ENCODE peak calls at places on chromosomes 11 and 22, in seven cellular contexts. T is activated CD8-positive, alpha-beta memory T cell treated with anti-CD3 and anti-CD28 coated beads, Interleukin-2, amount 50 U/mL, for 48 hours; B is islet precursor cell; W is NT2/D1; F is nephron progenitor cell; P is stimulated activated CD8-positive, alpha-beta memory T cell treated with anti-CD3 and anti-CD28 coated beads, Interleukin-2, amount 100 ng/mL, for 48 hours; S is NCI-H1105. V is an unnamed sample.
A peak's percentile ranks its signal among the peaks of the same experiment; 100 is the strongest.

GRCh38 chr11:16001899-16002426 is 354.4 kb downstream of the SOX6 start:
- DNase-seq in W (no peak), F (no peak), T (no peak), S (peak; percentile 90), B (no peak), P (no peak), V (no peak)

GRCh38 chr11:59875856-59876519 is 2.6 kb upstream of the OOSP3 start:
- DNase-seq in F (no peak), S (no peak), P (no peak), T (no peak), W (no peak), B (no peak), V (no peak)

GRCh38 chr11:2509481-2510001 is 64.7 kb downstream of the KCNQ1 start:
- DNase-seq in P (no peak), W (no peak), T (peak; percentile 46), S (no peak), B (peak; percentile 44), F (no peak), V (peak; percentile 60)

GRCh38 chr11:119284344-119285157 is 32.4 kb downstream of the MCAM start:
- DNase-seq in F (no peak), W (no peak), P (no peak), T (no peak), S (peak; percentile 20), B (no peak), V (no peak)

GRCh38 chr22:34379825-34380224 is 459.5 kb upstream of the LARGE1 start:
- DNase-seq in F (no peak), S (no peak), W (no peak), B (no peak), T (no peak), P (no peak), V (no peak)

GRCh38 chr22:33789690-33790253 is 130.5 kb downstream of the LARGE1 start:
- DNase-seq in P (no peak), F (no peak), S (no peak), W (no peak), B (no peak), T (no peak), V (no peak)

GRCh38 chr11:69642549-69642912 is 1.6 kb downstream of the CCND1 start:
- DNase-seq in F (peak; percentile 60), P (no peak), B (peak; percentile 54), T (peak; percentile 57), S (no peak), W (no peak), V (peak; percentile 85)

GRCh38 chr11:94128746-94129504 is at the start of gene PANX1:
- DNase-seq in W (no peak), B (peak; percentile 91), F (peak; percentile 79), S (peak; percentile 86), T (peak; percentile 85), P (peak; percentile 68), V (peak; percentile 90)

GRCh38 chr11:129324533-129325175 is 51.0 kb upstream of the BARX2 start:
- DNase-seq in T (no peak), B (peak; percentile 78), W (no peak), P (no peak), F (no peak), S (no peak), V (no peak)

GRCh38 chr11:79406376-79406775 is 34.5 kb downstream of the TENM4 start:
- DNase-seq in P (no peak), T (no peak), W (no peak), B (no peak), S (no peak), F (no peak), V (no peak)

GRCh38 chr11:125105921-125106320 is 5.5 kb downstream of the TMEM218 start:
- DNase-seq in S (no peak), F (no peak), T (no peak), P (no peak), B (no peak), W (no peak), V (no peak)

GRCh38 chr11:60951909-60952741 is at the start of gene SLC15A3:
- DNase-seq in P (no peak), W (no peak), F (peak; percentile 46), T (peak; percentile 62), S (no peak), B (no peak), V (peak; percentile 63)

GRCh38 chr11:12053606-12054361 is 45.4 kb upstream of the DKK3 start:
- DNase-seq in T (no peak), F (no peak), P (no peak), B (peak; percentile 37), S (no peak), W (no peak), V (no peak)

GRCh38 chr22:24434472-24435322 is 7.3 kb downstream of the ADORA2A start:
- DNase-seq in S (no peak), T (peak; percentile 86), P (peak; percentile 68), B (no peak), W (no peak), F (no peak), V (peak; percentile 89)

GRCh38 chr11:2933376-2934056 is 4.3 kb upstream of the PHLDA2 start:
- DNase-seq in F (no peak), P (peak; percentile 38), T (peak; percentile 70), W (no peak), S (no peak), B (peak; percentile 89), V (peak; percentile 82)

GRCh38 chr22:26367402-26368245 is 61.4 kb upstream of the ASPHD2 start:
- DNase-seq in S (peak; percentile 30), P (peak; percentile 48), F (peak; percentile 70), B (no peak), W (peak; percentile 42), T (peak; percentile 87), V (peak; percentile 86)

GRCh38 chr11:8810331-8811301 is 100.4 kb upstream of the AKIP1 start:
- DNase-seq in P (no peak), T (no peak), S (peak; percentile 74), F (peak; percentile 81), B (peak; percentile 90), W (no peak), V (no peak)

GRCh38 chr22:29517215-29517908 is 36.2 kb downstream of the THOC5 start:
- DNase-seq in F (no peak), P (no peak), T (no peak), S (no peak), W (no peak), B (no peak), V (no peak)

GRCh38 chr11:132114743-132115142 is 744.3 kb downstream of the NTM start:
- DNase-seq in B (no peak), W (no peak), T (no peak), P (no peak), F (no peak), S (no peak), V (no peak)

GRCh38 chr11:19988598-19988997 is 171.7 kb downstream of the DBX1 start:
- DNase-seq in T (no peak), F (no peak), P (no peak), W (peak; percentile 46), B (peak; percentile 71), S (no peak), V (no peak)

GRCh38 chr11:2706321-2706720 is 6.5 kb upstream of the KCNQ1OT1 start:
- DNase-seq in T (no peak), B (no peak), P (no peak), W (no peak), F (no peak), S (no peak), V (no peak)

GRCh38 chr11:115611343-115611742 is 107.1 kb upstream of the CADM1 start:
- DNase-seq in B (no peak), S (no peak), F (no peak), W (no peak), T (no peak), P (no peak), V (no peak)

V was measured in activated effector memory CD4-positive, alpha-beta T cell treated with anti-CD3 and anti-CD28 coated beads, Interleukin-2, amount 50 U/mL, for 16 hours.